ENCODE peak calls at places on chromosomes 7 and 10, in nine cellular contexts. J is PC-9; K is IMR-90; V is CD8-positive, alpha-beta T cell; L is MM.1S; Z is bronchial epithelial cell; C is H1; B is WERI-Rb-1; E is cardiac muscle cell. X is an unnamed sample.

GRCh38 chr7:32266932-32267475 is 196.8 kb upstream of the PDE1C start:
- DNase-seq in J (no peak), L (no peak), E (no peak), K (no peak), V (no peak), B (no peak), C (no peak), Z (no peak), X (no peak)

GRCh38 chr7:74121401-74122249 is 38.0 kb downstream of the LIMK1 start:
- DNase-seq in C (no peak), K (no peak), L (no peak), E (no peak), Z (no peak), B (no peak), V (no peak), J (no peak), X (no peak)

GRCh38 chr10:130368761-130369560 is 232.8 kb downstream of the GLRX3 start:
- DNase-seq in B (no peak), L (no peak), C (no peak), V (no peak), Z (no peak), E (no peak), J (no peak), K (no peak), X (peak)

GRCh38 chr10:35259769-35260397 is 76.4 kb upstream of the CCNY start:
- DNase-seq in C (no peak), K (peak), L (no peak), B (no peak), J (no peak), E (peak), V (no peak), Z (peak), X (no peak)

GRCh38 chr7:107948645-107949442 is 54.1 kb downstream of the LAMB1 start:
- DNase-seq in K (peak), J (peak), C (no peak), V (no peak), L (no peak), B (no peak), E (peak), Z (peak), X (no peak)

GRCh38 chr10:28681345-28681763 is 4.0 kb downstream of the BAMBI start:
- DNase-seq in C (no peak), L (no peak), K (no peak), B (no peak), Z (no peak), E (peak), V (no peak), J (no peak), X (no peak)

GRCh38 chr7:25663877-25664276 is 435.6 kb upstream of the NPVF start:
- DNase-seq in B (no peak), C (no peak), V (no peak), L (no peak), K (no peak), Z (no peak), E (peak), J (no peak), X (no peak)

GRCh38 chr7:816751-817671 is 15.3 kb upstream of the SUN1 start:
- DNase-seq in J (no peak), B (no peak), L (peak), V (peak), C (no peak), K (no peak), E (peak), Z (peak), X (no peak)

GRCh38 chr10:114678301-114678700 is 20.2 kb upstream of the ABLIM1 start:
- DNase-seq in C (no peak), V (no peak), B (no peak), Z (no peak), K (no peak), J (no peak), E (no peak), L (no peak), X (no peak)

DNA sequence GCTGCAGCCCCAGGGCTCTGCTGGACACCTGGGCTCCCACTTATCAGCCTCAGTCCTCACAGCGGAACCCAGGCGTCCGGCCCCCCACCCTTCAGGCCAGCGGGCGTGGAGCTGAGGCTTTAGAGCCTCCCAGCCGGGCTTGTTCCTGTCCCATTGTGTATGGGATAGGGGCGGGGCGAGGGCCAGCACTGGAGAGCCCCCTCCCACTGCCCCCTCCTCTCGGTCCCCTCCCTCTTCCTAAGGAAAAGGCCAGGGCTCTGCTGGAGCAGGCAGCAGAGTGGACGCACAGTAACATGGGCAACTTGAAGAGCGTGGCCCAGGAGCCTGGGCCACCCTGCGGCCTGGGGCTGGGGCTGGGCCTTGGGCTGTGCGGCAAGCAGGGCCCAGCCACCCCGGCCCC is 2.7 kb downstream of the NOS3 start:
- DNase-seq in V (no peak), K (no peak), J (no peak), B (no peak), Z (no peak), E (no peak), C (no peak), L (no peak), X (peak)
- H3K4me3 ChIP-seq in V (no peak), K (no peak), J (no peak), B (no peak), Z (no peak), E (no peak), C (no peak), L (no peak), X (peak)

DNA sequence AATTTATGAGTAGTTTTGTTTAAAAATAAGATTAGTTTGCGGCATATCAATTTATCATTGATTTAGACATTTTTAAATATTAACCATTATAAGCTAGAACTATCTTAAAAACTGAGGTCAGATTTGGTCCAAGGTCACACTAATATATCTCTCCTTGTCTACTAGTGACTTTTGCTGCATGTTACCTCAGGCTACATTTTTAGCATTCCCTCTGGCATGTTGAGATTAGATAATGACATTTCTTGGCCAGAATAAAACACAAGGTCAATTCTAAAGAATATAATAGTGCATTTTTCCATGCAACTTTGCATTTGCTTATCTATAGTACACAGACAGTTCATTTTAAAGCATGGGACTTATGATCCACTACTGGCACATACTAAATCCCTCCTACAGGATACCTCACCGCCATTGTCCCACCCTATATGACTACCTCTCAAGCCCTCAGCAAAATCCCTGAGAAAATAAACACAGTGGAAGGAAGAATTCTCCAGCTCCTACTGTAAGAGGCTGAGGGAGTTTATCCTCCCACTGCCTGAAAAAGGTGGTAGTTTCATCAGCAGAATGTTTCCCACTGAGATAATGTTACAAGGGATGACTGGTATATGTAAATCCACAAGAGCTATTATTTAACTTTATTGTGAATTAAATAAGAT is 816.4 kb downstream of the GRM8 start:
- DNase-seq in B (no peak), L (no peak), K (no peak), C (no peak), Z (no peak), J (no peak), E (no peak), V (no peak), X (no peak)
- TF ChIP-seq CTCF in B (no peak), L (no peak), K (no peak), C (no peak), Z (no peak), J (no peak), E (no peak), V (no peak), X (no peak)

GRCh38 chr7:27192546-27193334 is 7.2 kb downstream of the HOXA13 start:
- DNase-seq in Z (no peak), E (no peak), C (no peak), L (no peak), K (no peak), J (no peak), B (no peak), V (no peak), X (no peak)
- H3K4me3 ChIP-seq in Z (no peak), E (no peak), C (no peak), L (peak), K (peak), J (no peak), B (peak), V (no peak), X (no peak)

GRCh38 chr7:33805630-33806233 is 99.6 kb upstream of the BMPER start:
- DNase-seq in Z (peak), E (peak), C (no peak), J (no peak), B (no peak), K (peak), V (no peak), L (no peak), X (no peak)

GRCh38 chr7:33809218-33809617 is 96.1 kb upstream of the BMPER start:
- DNase-seq in V (no peak), B (peak), L (no peak), E (peak), Z (no peak), K (no peak), C (no peak), J (no peak), X (no peak)

GRCh38 chr7:33807158-33807530 is 98.2 kb upstream of the BMPER start:
- DNase-seq in Z (no peak), E (no peak), B (no peak), C (no peak), K (no peak), J (no peak), L (no peak), V (no peak), X (no peak)

GRCh38 chr7:33806284-33807157 is 98.8 kb upstream of the BMPER start:
- DNase-seq in C (no peak), Z (peak), L (no peak), K (peak), J (no peak), E (peak), V (no peak), B (no peak), X (no peak)

DNA sequence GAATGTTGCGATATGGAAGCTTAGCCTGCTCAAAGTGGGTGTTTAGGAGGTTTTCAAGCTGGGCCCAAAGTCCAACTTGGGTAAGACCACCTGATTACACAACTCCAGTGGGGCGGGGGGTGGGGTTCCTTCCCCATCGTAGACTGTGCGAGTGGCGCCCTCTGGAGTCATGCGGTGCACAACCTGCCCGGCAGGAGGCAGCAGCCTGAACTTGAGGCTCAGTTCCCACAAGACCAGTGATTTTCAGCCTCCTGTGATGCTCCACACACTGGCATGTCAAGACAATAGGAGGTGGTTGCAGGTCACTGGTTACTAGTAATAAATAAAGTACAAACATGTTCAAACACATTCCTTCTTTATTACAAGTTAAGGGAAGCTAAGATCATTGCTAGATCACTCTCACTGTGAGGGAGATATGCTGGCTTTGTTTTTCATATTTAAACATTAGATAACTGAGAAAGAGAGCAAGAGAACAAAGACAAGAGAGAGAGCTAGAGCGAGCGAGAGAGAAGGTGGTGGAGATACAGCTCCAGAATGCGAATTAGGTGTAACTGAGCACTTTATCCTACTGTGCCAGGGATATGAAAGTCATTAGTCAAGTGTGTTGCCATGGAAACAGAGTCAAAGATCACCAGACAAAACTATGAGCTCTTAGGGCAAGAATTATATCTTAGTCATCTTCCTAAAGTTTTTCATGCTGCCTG is 97.4 kb upstream of the BMPER start:
- DNase-seq in V (no peak), K (peak), E (peak), B (peak), J (peak), Z (peak), L (no peak), C (peak), X (no peak)
- TF ChIP-seq CTCF in V (no peak), K (peak), E (peak), B (peak), J (peak), Z (peak), L (peak), C (peak), X (peak)

GRCh38 chr7:120857558-120858298 is at the start of gene TSPAN12:
- DNase-seq in V (peak), Z (peak), E (peak), C (no peak), B (peak), K (peak), J (peak), L (peak), X (peak)

GRCh38 chr7:120860151-120860550 is 2.2 kb upstream of the TSPAN12 start:
- DNase-seq in V (no peak), L (no peak), C (no peak), E (no peak), J (no peak), Z (no peak), B (no peak), K (no peak), X (no peak)

GRCh38 chr7:120858299-120858636 is 324 bp upstream of the TSPAN12 start:
- DNase-seq in J (peak), E (no peak), B (no peak), Z (no peak), C (no peak), V (no peak), L (no peak), K (no peak), X (no peak)

GRCh38 chr7:120856198-120856597 is 1.7 kb downstream of the TSPAN12 start:
- DNase-seq in Z (no peak), K (no peak), J (no peak), V (no peak), E (no peak), C (no peak), L (no peak), B (no peak), X (no peak)

GRCh38 chr7:120856621-120857352 is 1.2 kb downstream of the TSPAN12 start:
- DNase-seq in Z (peak), K (peak), E (peak), C (no peak), V (no peak), B (peak), J (no peak), L (peak), X (peak)
- H3K4me3 ChIP-seq in Z (peak), K (peak), E (peak), C (peak), V (peak), B (peak), J (peak), L (peak), X (peak)

GRCh38 chr7:36937754-36938551 is 213.7 kb upstream of the AOAH start:
- DNase-seq in B (no peak), E (peak), V (no peak), K (no peak), J (no peak), L (peak), Z (no peak), C (no peak), X (no peak)
- TF ChIP-seq CTCF in B (peak), E (no peak), V (no peak), K (no peak), J (peak), L (peak), Z (no peak), C (peak), X (no peak)

X was measured in right lobe of liver.